ENCODE peak calls at places on chromosomes 5 and 9, in seven cellular contexts. One of them, this sample, is unnamed.

GRCh38 chr5:135075621-135076585 is 41.9 kb upstream of the PITX1 start:
- DNase-seq in CD8-positive, alpha-beta memory T cell: no peak
- DNase-seq in A549: no peak
- DNase-seq in HepG2: no peak
- DNase-seq in PC-9: no peak
- DNase-seq in lower lobe of right lung: no peak
- DNase-seq in cardiac muscle cell: peak; percentile 15
- DNase-seq in this sample: no peak

GRCh38 chr5:163445345-163445744 is 8.0 kb downstream of the CCNG1 start:
- DNase-seq in A549: no peak
- DNase-seq in CD8-positive, alpha-beta memory T cell: no peak
- DNase-seq in cardiac muscle cell: no peak
- DNase-seq in HepG2: no peak
- DNase-seq in lower lobe of right lung: no peak
- DNase-seq in PC-9: no peak
- DNase-seq in this sample: peak; percentile 53

GRCh38 chr5:145666591-145666990 is 168.6 kb downstream of the PRELID2 start:
- DNase-seq in lower lobe of right lung: no peak
- DNase-seq in A549: no peak
- DNase-seq in cardiac muscle cell: no peak
- DNase-seq in HepG2: no peak
- DNase-seq in PC-9: no peak
- DNase-seq in CD8-positive, alpha-beta memory T cell: no peak
- DNase-seq in this sample: no peak

GRCh38 chr5:92944903-92945629 is 636.0 kb downstream of the NR2F1-AS1 start:
- DNase-seq in CD8-positive, alpha-beta memory T cell: no peak
- DNase-seq in A549: no peak
- DNase-seq in lower lobe of right lung: no peak
- DNase-seq in cardiac muscle cell: peak; percentile 87
- DNase-seq in HepG2: peak; percentile 83
- DNase-seq in PC-9: no peak
- DNase-seq in this sample: no peak

GRCh38 chr9:105114956-105115728 is 129.3 kb upstream of the SLC44A1 start:
- DNase-seq in lower lobe of right lung: peak; percentile 72
- DNase-seq in cardiac muscle cell: peak; percentile 76
- DNase-seq in HepG2: no peak
- DNase-seq in PC-9: no peak
- DNase-seq in CD8-positive, alpha-beta memory T cell: no peak
- DNase-seq in A549: no peak
- DNase-seq in this sample: peak; percentile 62

GRCh38 chr9:112271466-112272098 is 61.8 kb downstream of the PTBP3 start:
- DNase-seq in cardiac muscle cell: no peak
- DNase-seq in PC-9: peak; percentile 85
- DNase-seq in HepG2: peak; percentile 39
- DNase-seq in lower lobe of right lung: no peak
- DNase-seq in A549: peak; percentile 31
- DNase-seq in CD8-positive, alpha-beta memory T cell: no peak
- DNase-seq in this sample: no peak

GRCh38 chr9:14910178-14910805 is at the start of gene FREM1:
- DNase-seq in HepG2: peak; percentile 55
- DNase-seq in cardiac muscle cell: peak; percentile 67
- DNase-seq in A549: no peak
- DNase-seq in lower lobe of right lung: no peak
- DNase-seq in PC-9: no peak
- DNase-seq in CD8-positive, alpha-beta memory T cell: no peak
- DNase-seq in this sample: peak; percentile 83

GRCh38 chr9:134793281-134793680 is 87.3 kb upstream of the FCN2 start:
- DNase-seq in CD8-positive, alpha-beta memory T cell: no peak
- DNase-seq in A549: no peak
- DNase-seq in lower lobe of right lung: no peak
- DNase-seq in PC-9: no peak
- DNase-seq in cardiac muscle cell: no peak
- DNase-seq in HepG2: no peak
- DNase-seq in this sample: no peak

GRCh38 chr5:172798422-172799215 is 27.6 kb upstream of the DUSP1 start:
- DNase-seq in HepG2: no peak
- DNase-seq in lower lobe of right lung: no peak
- DNase-seq in CD8-positive, alpha-beta memory T cell: no peak
- DNase-seq in cardiac muscle cell: peak; percentile 80
- DNase-seq in A549: peak; percentile 59
- DNase-seq in PC-9: peak; percentile 94
- DNase-seq in this sample: no peak

GRCh38 chr5:85823462-85824426 is 794.0 kb upstream of the COX7C start:
- DNase-seq in A549: no peak
- DNase-seq in CD8-positive, alpha-beta memory T cell: no peak
- DNase-seq in lower lobe of right lung: no peak
- DNase-seq in cardiac muscle cell: no peak
- DNase-seq in PC-9: no peak
- DNase-seq in HepG2: no peak
- DNase-seq in this sample: no peak

GRCh38 chr9:113299800-113300292 is 3.3 kb downstream of the RNF183 start:
- DNase-seq in PC-9: no peak
- DNase-seq in lower lobe of right lung: no peak
- DNase-seq in CD8-positive, alpha-beta memory T cell: no peak
- DNase-seq in A549: no peak
- DNase-seq in HepG2: no peak
- DNase-seq in cardiac muscle cell: peak; percentile 73
- DNase-seq in this sample: no peak

GRCh38 chr9:37679649-37680402 is 29.1 kb downstream of the FRMPD1 start:
- DNase-seq in CD8-positive, alpha-beta memory T cell: no peak
- DNase-seq in lower lobe of right lung: no peak
- DNase-seq in cardiac muscle cell: no peak
- DNase-seq in A549: no peak
- DNase-seq in PC-9: no peak
- DNase-seq in HepG2: no peak
- DNase-seq in this sample: no peak

GRCh38 chr9:124259273-124260078 is 1.7 kb downstream of the NEK6 start:
- DNase-seq in HepG2: peak; percentile 91
- DNase-seq in PC-9: peak; percentile 82
- DNase-seq in A549: peak; percentile 77
- DNase-seq in CD8-positive, alpha-beta memory T cell: no peak
- DNase-seq in lower lobe of right lung: peak; percentile 76
- DNase-seq in cardiac muscle cell: peak; percentile 90
- DNase-seq in this sample: peak; percentile 83

GRCh38 chr9:120910643-120911042 is 16.0 kb downstream of the TRAF1 start:
- DNase-seq in lower lobe of right lung: no peak
- DNase-seq in PC-9: no peak
- DNase-seq in HepG2: no peak
- DNase-seq in A549: no peak
- DNase-seq in CD8-positive, alpha-beta memory T cell: no peak
- DNase-seq in cardiac muscle cell: no peak
- DNase-seq in this sample: no peak

GRCh38 chr9:105693435-105694275 is 686 bp upstream of the TMEM38B start:
- DNase-seq in cardiac muscle cell: no peak
- DNase-seq in A549: peak; percentile 18
- DNase-seq in PC-9: no peak
- DNase-seq in lower lobe of right lung: no peak
- DNase-seq in CD8-positive, alpha-beta memory T cell: no peak
- DNase-seq in HepG2: no peak
- DNase-seq in this sample: no peak

GRCh38 chr5:146877783-146878470 is 630 bp downstream of the PPP2R2B start:
- DNase-seq in PC-9: no peak
- DNase-seq in lower lobe of right lung: peak; percentile 44
- DNase-seq in A549: no peak
- DNase-seq in CD8-positive, alpha-beta memory T cell: peak; percentile 7
- DNase-seq in HepG2: no peak
- DNase-seq in cardiac muscle cell: peak; percentile 9
- DNase-seq in this sample: peak; percentile 68

GRCh38 chr5:78162253-78162862 is 132.1 kb downstream of the AP3B1 start:
- DNase-seq in PC-9: no peak
- DNase-seq in CD8-positive, alpha-beta memory T cell: no peak
- DNase-seq in A549: peak; percentile 10
- DNase-seq in HepG2: peak; percentile 13
- DNase-seq in cardiac muscle cell: peak; percentile 60
- DNase-seq in lower lobe of right lung: no peak
- DNase-seq in this sample: no peak

GRCh38 chr9:121696935-121697334 is 45.5 kb downstream of the DAB2IP start:
- DNase-seq in CD8-positive, alpha-beta memory T cell: no peak
- DNase-seq in HepG2: no peak
- DNase-seq in cardiac muscle cell: no peak
- DNase-seq in PC-9: no peak
- DNase-seq in A549: no peak
- DNase-seq in lower lobe of right lung: no peak
- DNase-seq in this sample: no peak

GRCh38 chr9:83669067-83669466 is 38.7 kb downstream of the UBQLN1 start:
- DNase-seq in lower lobe of right lung: no peak
- DNase-seq in HepG2: no peak
- DNase-seq in PC-9: no peak
- DNase-seq in A549: no peak
- DNase-seq in cardiac muscle cell: no peak
- DNase-seq in CD8-positive, alpha-beta memory T cell: no peak
- DNase-seq in this sample: no peak

GRCh38 chr9:91211919-91212318 is 149.8 kb downstream of the AUH start:
- DNase-seq in PC-9: no peak
- DNase-seq in cardiac muscle cell: no peak
- DNase-seq in CD8-positive, alpha-beta memory T cell: no peak
- DNase-seq in lower lobe of right lung: no peak
- DNase-seq in A549: no peak
- DNase-seq in HepG2: peak; percentile 72
- DNase-seq in this sample: no peak

GRCh38 chr9:91208837-91209236 is 152.9 kb downstream of the AUH start:
- DNase-seq in HepG2: no peak
- DNase-seq in PC-9: no peak
- DNase-seq in A549: no peak
- DNase-seq in CD8-positive, alpha-beta memory T cell: no peak
- DNase-seq in lower lobe of right lung: no peak
- DNase-seq in cardiac muscle cell: no peak
- DNase-seq in this sample: no peak

GRCh38 chr9:91212592-91213243 is 149.0 kb downstream of the AUH start:
- DNase-seq in lower lobe of right lung: no peak
- DNase-seq in A549: no peak
- DNase-seq in CD8-positive, alpha-beta memory T cell: no peak
- DNase-seq in cardiac muscle cell: no peak
- DNase-seq in PC-9: no peak
- DNase-seq in HepG2: no peak
- DNase-seq in this sample: no peak

GRCh38 chr9:91210318-91210717 is 151.4 kb downstream of the AUH start:
- DNase-seq in CD8-positive, alpha-beta memory T cell: no peak
- DNase-seq in A549: no peak
- DNase-seq in HepG2: no peak
- DNase-seq in PC-9: no peak
- DNase-seq in lower lobe of right lung: no peak
- DNase-seq in cardiac muscle cell: no peak
- DNase-seq in this sample: no peak

GRCh38 chr9:91211414-91211813 is 150.3 kb downstream of the AUH start:
- DNase-seq in PC-9: no peak
- DNase-seq in CD8-positive, alpha-beta memory T cell: no peak
- DNase-seq in lower lobe of right lung: no peak
- DNase-seq in A549: no peak
- DNase-seq in cardiac muscle cell: no peak
- DNase-seq in HepG2: no peak
- DNase-seq in this sample: no peak
- H3K4me1 ChIP-seq in PC-9: peaks cover 9% of the 10 kb centered on the region
- H3K4me1 ChIP-seq in CD8-positive, alpha-beta memory T cell: peaks cover 18% of the 10 kb centered on the region
- H3K4me1 ChIP-seq in lower lobe of right lung: peaks cover 25% of the 10 kb centered on the region
- H3K4me1 ChIP-seq in A549: peaks cover 23% of the 10 kb centered on the region
- H3K4me1 ChIP-seq in cardiac muscle cell: peaks cover 17% of the 10 kb centered on the region
- H3K4me1 ChIP-seq in HepG2: peaks cover 70% of the 10 kb centered on the region
- H3K4me1 ChIP-seq in this sample: peaks cover 4% of the 10 kb centered on the region

GRCh38 chr9:89025538-89025937 is 34.3 kb downstream of the S1PR3 start:
- DNase-seq in lower lobe of right lung: no peak
- DNase-seq in HepG2: no peak
- DNase-seq in CD8-positive, alpha-beta memory T cell: no peak
- DNase-seq in A549: no peak
- DNase-seq in PC-9: no peak
- DNase-seq in cardiac muscle cell: no peak
- DNase-seq in this sample: no peak
- H3K27ac ChIP-seq in lower lobe of right lung: no peak overlapping the region
- H3K27ac ChIP-seq in HepG2: no peak overlapping the region
- H3K27ac ChIP-seq in CD8-positive, alpha-beta memory T cell: no peak overlapping the region
- H3K27ac ChIP-seq in A549: no peak overlapping the region
- H3K27ac ChIP-seq in PC-9: no peak overlapping the region
- H3K27ac ChIP-seq in cardiac muscle cell: peak overlapping the region; percentile 95
- H3K27ac ChIP-seq in this sample: no peak overlapping the region

DNA sequence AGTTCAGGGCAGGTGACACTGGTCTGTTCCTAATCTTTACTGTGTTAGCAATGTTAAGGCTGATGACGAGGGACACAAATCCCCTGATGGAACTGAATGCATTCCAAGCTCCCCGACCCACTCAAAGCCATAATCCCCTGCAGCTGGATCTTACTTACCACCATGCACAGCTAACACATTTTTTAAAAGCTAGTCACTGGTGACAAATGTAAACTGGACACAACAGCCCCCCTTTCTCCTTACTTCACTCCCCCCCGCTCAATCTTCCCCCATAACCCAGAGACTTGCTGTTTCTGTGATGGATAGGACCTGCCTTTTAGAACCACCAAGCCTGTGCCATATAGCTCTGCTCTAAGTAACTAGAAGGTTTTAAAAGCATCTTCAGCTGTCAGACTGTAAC is 44.5 kb downstream of the BNC2 start:
- DNase-seq in lower lobe of right lung: no peak
- DNase-seq in CD8-positive, alpha-beta memory T cell: no peak
- DNase-seq in HepG2: no peak
- DNase-seq in cardiac muscle cell: peak; percentile 57
- DNase-seq in PC-9: no peak
- DNase-seq in A549: no peak
- DNase-seq in this sample: no peak
- H3K4me1 ChIP-seq in lower lobe of right lung: peaks cover 23% of the 10 kb centered on the region
- H3K4me1 ChIP-seq in CD8-positive, alpha-beta memory T cell: no peaks in the 10 kb centered on the region
- H3K4me1 ChIP-seq in HepG2: no peaks in the 10 kb centered on the region
- H3K4me1 ChIP-seq in cardiac muscle cell: peaks cover 14% of the 10 kb centered on the region
- H3K4me1 ChIP-seq in PC-9: no peaks in the 10 kb centered on the region
- H3K4me1 ChIP-seq in A549: peaks cover 6% of the 10 kb centered on the region
- H3K4me1 ChIP-seq in this sample: no peaks in the 10 kb centered on the region

DNA sequence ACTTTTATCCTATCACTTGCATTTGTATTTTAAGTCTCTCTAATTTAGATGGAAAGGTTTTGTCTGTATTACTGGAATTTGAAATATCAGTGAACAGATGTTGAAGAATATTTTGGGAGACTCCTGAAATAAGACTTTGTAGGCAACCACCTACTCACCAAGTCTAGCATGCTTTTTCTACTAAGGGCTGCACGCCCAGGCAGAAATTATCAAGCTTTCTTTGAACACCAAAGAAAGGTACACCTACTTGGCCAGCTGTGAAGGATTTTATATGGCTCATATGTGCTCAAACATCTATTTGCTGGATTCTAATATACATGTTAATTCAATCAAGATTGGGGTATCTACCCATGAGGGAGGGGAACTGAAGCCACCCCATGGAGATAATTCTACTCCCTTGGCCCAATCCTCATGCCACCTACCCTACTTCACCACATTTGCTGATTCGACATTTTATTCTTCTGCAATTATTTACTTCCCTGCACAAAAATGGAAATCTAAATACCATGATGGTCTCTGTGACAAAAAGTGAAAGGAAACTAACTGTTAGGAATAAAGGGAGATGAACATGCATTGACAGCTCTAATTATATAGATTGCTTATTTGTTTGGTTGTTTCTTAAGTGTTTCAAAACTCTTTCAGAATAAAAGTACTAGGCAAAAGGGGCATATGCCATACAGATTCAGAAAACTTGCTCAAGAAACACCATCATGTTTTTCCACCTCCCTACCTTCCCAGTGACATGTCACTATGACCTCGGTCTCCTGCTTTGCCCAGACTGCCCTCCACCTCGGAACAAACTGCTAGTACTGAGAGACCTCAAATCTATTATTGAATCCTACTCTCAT is 895 bp upstream of the MYOT start:
- DNase-seq in cardiac muscle cell: no peak
- DNase-seq in HepG2: no peak
- DNase-seq in A549: no peak
- DNase-seq in lower lobe of right lung: no peak
- DNase-seq in CD8-positive, alpha-beta memory T cell: no peak
- DNase-seq in PC-9: no peak
- DNase-seq in this sample: no peak
- H3K27ac ChIP-seq in cardiac muscle cell: no peak overlapping the region
- H3K27ac ChIP-seq in HepG2: no peak overlapping the region
- H3K27ac ChIP-seq in A549: no peak overlapping the region
- H3K27ac ChIP-seq in lower lobe of right lung: no peak overlapping the region
- H3K27ac ChIP-seq in CD8-positive, alpha-beta memory T cell: no peak overlapping the region
- H3K27ac ChIP-seq in PC-9: no peak overlapping the region
- H3K27ac ChIP-seq in this sample: no peak overlapping the region